ENCODE peak calls at places on chromosomes 12 and 14, in five cellular contexts. D, X, W, T and U are unnamed samples. For H3K4me1, the result is how much of the 10 kb centered on the place peaks cover.

GRCh38 chr14:79493081-79493652 is 718.1 kb downstream of the DIO2 start:
- DNase-seq in X (no peak), W (no peak), D (no peak), T (no peak), U (no peak)

GRCh38 chr12:113174461-113175384 is 10.6 kb downstream of the DDX54 start:
- DNase-seq in D (peak), W (peak), T (peak), X (peak), U (no peak)

GRCh38 chr12:120932956-120933526 is 28.9 kb upstream of the SPPL3 start:
- DNase-seq in T (no peak), D (no peak), X (no peak), W (no peak), U (no peak)

GRCh38 chr14:48527832-48528231 is 852.4 kb upstream of the MDGA2 start:
- DNase-seq in W (no peak), D (no peak), T (no peak), X (no peak), U (no peak)

GRCh38 chr14:94548999-94549985 is 11.9 kb upstream of the SERPINA4 start:
- DNase-seq in D (no peak), T (no peak), W (peak), X (peak), U (peak)

GRCh38 chr14:103281496-103282231 is 52.4 kb upstream of the EIF5 start:
- DNase-seq in X (peak), W (no peak), T (no peak), D (peak), U (no peak)

GRCh38 chr12:22377731-22378496 is 43.4 kb upstream of the ST8SIA1 start:
- DNase-seq in X (no peak), W (no peak), D (no peak), T (no peak), U (no peak)

GRCh38 chr12:120692524-120693033 is 5.6 kb downstream of the MLEC start:
- DNase-seq in X (no peak), W (no peak), D (no peak), T (no peak), U (no peak)

GRCh38 chr12:52971701-52972329 is 22.9 kb downstream of the KRT18 start:
- DNase-seq in T (no peak), W (no peak), D (peak), X (no peak), U (no peak)

GRCh38 chr12:95836630-95837239 is 22.0 kb upstream of the SNRPF start:
- DNase-seq in D (no peak), W (no peak), X (no peak), T (no peak), U (no peak)

GRCh38 chr14:41749425-41749824 is 142.7 kb downstream of the LRFN5 start:
- DNase-seq in T (peak), X (no peak), W (no peak), D (no peak), U (no peak)

GRCh38 chr12:4355843-4356327 is 23.6 kb downstream of the FGF23 start:
- DNase-seq in T (peak), D (no peak), X (no peak), W (no peak), U (peak)

GRCh38 chr12:130707571-130707891 is 8.6 kb downstream of the RIMBP2 start:
- DNase-seq in W (no peak), X (no peak), T (no peak), D (no peak), U (no peak)

GRCh38 chr12:104507672-104508071 is 50.9 kb downstream of the CHST11 start:
- DNase-seq in X (no peak), T (no peak), D (no peak), W (no peak), U (no peak)

GRCh38 chr12:101777978-101778377 is 38.7 kb upstream of the SYCP3 start:
- DNase-seq in X (no peak), D (no peak), W (peak), T (no peak), U (no peak)

GRCh38 chr14:50523271-50524041 is 8.9 kb downstream of the MAP4K5 start:
- DNase-seq in D (no peak), T (no peak), W (no peak), X (no peak), U (no peak)

GRCh38 chr12:131221061-131221945 is 267.6 kb downstream of the ADGRD1 start:
- DNase-seq in X (no peak), D (no peak), W (no peak), T (no peak), U (no peak)

GRCh38 chr14:104438166-104438887 is 141.2 kb upstream of the C14orf180 start:
- DNase-seq in X (no peak), D (peak), T (no peak), W (peak), U (no peak)

GRCh38 chr12:6205144-6205539 is 4.9 kb downstream of the CD9 start:
- DNase-seq in X (peak), D (no peak), W (peak), T (no peak), U (no peak)

GRCh38 chr14:71452535-71452934 is 479.7 kb upstream of the RGS6 start:
- DNase-seq in D (no peak), T (no peak), W (no peak), X (no peak), U (no peak)

GRCh38 chr12:103571286-103571685 is 15.8 kb upstream of the STAB2 start:
- DNase-seq in X (no peak), T (no peak), D (no peak), W (peak), U (peak)

GRCh38 chr12:78866518-78866917 is 1.9 kb downstream of the SYT1 start:
- DNase-seq in D (no peak), X (no peak), W (no peak), T (no peak), U (no peak)

GRCh38 chr14:105899657-105900397 is 373.4 kb downstream of the TMEM121 start:
- DNase-seq in D (no peak), W (no peak), X (no peak), T (no peak), U (no peak)

GRCh38 chr12:49973361-49973830 is 649 bp downstream of the AQP6 start:
- DNase-seq in W (no peak), D (no peak), X (no peak), T (no peak), U (no peak)

GRCh38 chr12:74889563-74890236 is 319.9 kb downstream of the KCNC2 start:
- DNase-seq in T (no peak), D (no peak), W (no peak), X (no peak), U (no peak)

GRCh38 chr14:66025779-66026178 is 460.4 kb upstream of the CCDC196 start:
- DNase-seq in D (no peak), X (no peak), T (no peak), W (no peak), U (no peak)

GRCh38 chr12:130613131-130613530 is 103.0 kb downstream of the RIMBP2 start:
- DNase-seq in W (no peak), D (no peak), X (no peak), T (no peak), U (no peak)

GRCh38 chr14:28294834-28295440 is 471.6 kb upstream of the FOXG1 start:
- DNase-seq in T (no peak), D (no peak), X (no peak), W (no peak), U (peak)

GRCh38 chr14:22185191-22185590 is 403.8 kb downstream of the DAD1 start:
- DNase-seq in T (no peak), D (no peak), X (no peak), W (no peak), U (no peak)

GRCh38 chr14:95677168-95677835 is 8.9 kb upstream of the TCL1B start:
- DNase-seq in X (no peak), T (no peak), D (no peak), W (no peak), U (no peak)

GRCh38 chr14:49105512-49105911 is 480.7 kb downstream of the RPS29 start:
- DNase-seq in T (no peak), X (no peak), D (no peak), W (no peak), U (no peak)

GRCh38 chr14:105487449-105487985 is 831 bp downstream of the CRIP1 start:
- DNase-seq in W (peak), T (peak), D (no peak), X (peak), U (no peak)

DNA sequence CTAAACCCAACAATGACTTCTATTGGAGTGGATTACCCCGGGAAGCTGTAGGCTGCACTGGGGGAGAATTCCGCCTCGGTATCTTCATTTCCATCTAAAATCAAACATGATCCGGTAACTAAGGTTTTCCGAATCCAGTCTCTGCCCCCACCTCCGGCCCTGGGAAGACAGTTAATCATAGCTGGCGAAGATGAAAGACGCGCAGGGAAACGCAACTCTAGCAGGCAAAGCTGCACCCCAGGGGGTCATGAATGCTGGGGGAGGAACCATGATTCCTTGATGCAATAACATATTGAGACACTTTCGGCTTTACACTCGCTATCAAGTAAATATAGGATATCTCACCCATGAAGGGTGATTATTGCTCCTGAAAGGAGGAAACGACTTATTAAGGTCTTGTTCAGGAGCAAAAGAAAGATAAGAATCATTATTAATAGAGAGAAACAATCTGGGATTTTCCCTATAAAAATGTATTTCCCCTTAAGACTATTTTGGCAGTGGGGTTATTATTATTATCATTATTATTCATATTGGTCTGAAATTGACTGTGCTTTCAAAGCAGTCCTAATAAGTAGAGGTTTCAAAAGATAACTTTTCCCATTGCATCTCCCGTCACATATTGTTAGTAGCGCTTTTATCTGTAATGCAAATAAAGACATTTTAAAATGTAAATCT is 614.9 kb downstream of the VRK1 start:
- DNase-seq in T (no peak), X (no peak), W (no peak), D (no peak), U (no peak)
- H3K4me1 ChIP-seq in T (under half), X (under half), W (under half), D (under half), U (under half)

GRCh38 chr14:55121146-55121545 is 7.9 kb upstream of the LGALS3 start:
- DNase-seq in X (no peak), T (no peak), W (no peak), D (no peak), U (no peak)

GRCh38 chr14:55123101-55123500 is 6.0 kb upstream of the LGALS3 start:
- DNase-seq in X (peak), D (no peak), W (no peak), T (no peak), U (no peak)

GRCh38 chr14:55120466-55121144 is 8.4 kb upstream of the LGALS3 start:
- DNase-seq in X (no peak), W (no peak), D (no peak), T (no peak), U (no peak)

GRCh38 chr14:55121628-55122440 is 7.2 kb upstream of the LGALS3 start:
- DNase-seq in T (no peak), D (no peak), X (no peak), W (no peak), U (no peak)

GRCh38 chr14:55122441-55122986 is 6.5 kb upstream of the LGALS3 start:
- DNase-seq in X (peak), W (peak), D (peak), T (no peak), U (no peak)
- H3K27ac ChIP-seq in X (peak), W (peak), D (peak), T (no peak), U (no peak)

DNA sequence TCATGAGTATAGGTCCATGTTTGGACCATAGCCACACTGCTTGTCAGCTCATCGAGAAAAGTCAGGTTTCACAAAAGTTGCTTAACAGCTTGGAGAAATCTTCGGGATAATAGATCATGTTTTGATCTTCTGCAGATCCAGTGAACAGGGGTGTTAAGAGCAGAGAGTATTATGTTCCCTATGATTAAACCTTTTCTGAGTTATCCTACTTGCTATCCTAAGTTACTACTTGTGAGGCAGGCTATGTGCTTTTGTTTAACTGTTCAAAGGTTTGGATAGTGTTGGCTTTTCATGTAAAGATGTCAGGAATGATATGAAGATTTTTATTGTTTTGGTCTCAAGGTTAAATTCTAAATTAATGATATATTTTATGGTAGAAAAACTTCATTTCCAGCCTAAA is 11.1 kb downstream of the NAA30 start:
- DNase-seq in W (no peak), D (no peak), T (no peak), X (no peak), U (no peak)
- H3K4me3 ChIP-seq in W (no peak), D (no peak), T (no peak), X (no peak), U (no peak)

DNA sequence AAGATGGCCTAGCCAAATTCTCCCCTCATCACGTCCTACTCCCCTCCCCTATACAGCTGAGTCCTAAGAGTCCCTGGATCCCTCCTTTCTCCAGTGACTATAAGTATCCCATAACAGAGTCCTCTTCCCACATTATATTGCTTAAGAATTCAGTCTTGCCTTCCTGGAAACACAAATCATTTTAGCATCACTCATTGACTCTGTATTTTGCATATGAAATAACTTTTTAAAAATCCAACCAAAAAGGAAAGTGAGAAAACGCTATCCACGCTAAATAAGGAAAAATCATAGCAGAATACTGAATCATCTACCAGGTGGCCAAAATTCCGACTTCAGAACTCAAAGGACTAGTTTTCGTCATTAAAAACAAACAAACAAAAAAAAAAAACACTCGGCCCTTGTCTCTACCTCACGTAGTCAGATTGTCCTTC is 130.2 kb downstream of the GCH1 start:
- DNase-seq in D (no peak), X (no peak), T (no peak), W (no peak), U (no peak)
- H3K4me1 ChIP-seq in D (under half), X (under half), T (under half), W (half or more), U (under half)

GRCh38 chr14:81018245-81018644 is 62.8 kb downstream of the TSHR start:
- DNase-seq in D (no peak), T (no peak), W (no peak), X (no peak), U (no peak)

GRCh38 chr14:81023095-81023710 is 67.8 kb downstream of the TSHR start:
- DNase-seq in W (no peak), X (no peak), D (no peak), T (no peak), U (no peak)

GRCh38 chr14:81018714-81019512 is 63.5 kb downstream of the TSHR start:
- DNase-seq in D (no peak), X (no peak), W (no peak), T (no peak), U (no peak)
- H3K27ac ChIP-seq in D (peak), X (no peak), W (peak), T (no peak), U (no peak)

GRCh38 chr12:69511469-69511868 is 41.3 kb downstream of the FRS2 start:
- DNase-seq in D (no peak), W (no peak), T (no peak), X (no peak), U (no peak)

GRCh38 chr12:69511016-69511415 is 40.8 kb downstream of the FRS2 start:
- DNase-seq in T (no peak), X (no peak), W (no peak), D (no peak), U (no peak)

GRCh38 chr12:69512820-69513219 is 42.6 kb downstream of the FRS2 start:
- DNase-seq in W (no peak), X (no peak), D (no peak), T (no peak), U (no peak)

GRCh38 chr12:69513297-69513696 is 43.1 kb downstream of the FRS2 start:
- DNase-seq in D (no peak), W (no peak), X (no peak), T (no peak), U (no peak)

DNA sequence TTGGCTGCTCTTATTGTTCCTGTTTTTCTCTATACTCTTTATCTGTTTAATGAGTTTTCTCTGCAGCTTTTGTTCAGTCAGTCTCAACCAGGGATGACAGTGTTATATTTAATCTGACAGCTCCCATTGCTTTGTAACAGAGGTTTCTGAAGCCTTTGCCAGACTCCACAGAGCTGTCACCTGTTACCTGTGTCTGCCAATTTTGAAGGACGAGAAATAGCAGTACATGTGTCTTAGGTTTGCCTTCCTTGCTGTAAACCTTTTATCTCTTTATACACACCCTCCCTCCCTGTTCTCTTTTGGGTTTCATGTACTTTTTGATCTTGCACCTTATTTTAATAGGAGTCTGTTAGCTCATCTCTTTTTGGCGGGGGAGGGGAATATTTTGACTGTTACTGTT is 41.7 kb downstream of the FRS2 start:
- DNase-seq in D (no peak), T (no peak), X (no peak), W (no peak), U (no peak)
- H3K4me3 ChIP-seq in D (no peak), T (no peak), X (no peak), W (no peak), U (no peak)

DNA sequence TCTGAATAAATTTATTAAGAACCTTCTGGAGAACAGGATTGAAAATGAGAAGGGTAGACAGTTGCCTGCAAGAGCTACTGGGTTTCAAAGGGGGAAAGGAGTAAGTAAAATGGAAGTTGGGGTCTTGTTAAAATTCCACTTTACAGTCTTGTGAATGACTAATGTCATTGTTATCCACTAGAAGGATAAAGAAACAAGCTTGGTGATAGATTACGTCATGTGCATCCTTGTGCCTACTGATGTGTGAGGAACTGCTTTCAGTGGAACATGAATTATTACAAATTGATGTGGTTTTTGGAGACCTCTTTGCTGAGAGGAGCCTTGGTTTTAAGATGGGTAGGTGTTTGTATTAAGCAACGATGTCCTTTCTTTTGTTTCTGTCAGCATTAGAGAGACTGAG is 272.5 kb upstream of the PRICKLE1 start:
- DNase-seq in X (no peak), W (no peak), D (no peak), T (no peak), U (no peak)
- H3K4me1 ChIP-seq in X (under half), W (under half), D (under half), T (under half), U (under half)